ENCODE peak calls at places on chromosomes 11 and 22, in ten cellular contexts. W is H9; P is GM19239; E is NCI-H1694; U is RWPE1; Y is CD8-positive, alpha-beta T cell; D is stimulated activated naive B cell treated with anti-CD40 and anti-IgM and Interleukin-4, amounts not matched to agents 10 μg/mL and 1 μg/mL and 100 μg/mL, for 72 hours; F is RWPE2; B is pancreas; G is HEK293T. H is an unnamed sample.

GRCh38 chr22:43293661-43294392 is 49.3 kb downstream of the SCUBE1 start:
- DNase-seq in P (no peak), F (no peak), W (no peak), D (no peak), Y (no peak), G (no peak), B (no peak), E (peak), U (no peak), H (no peak)

GRCh38 chr22:46260038-46260437 is 3.1 kb downstream of the PKDREJ start:
- DNase-seq in E (no peak), P (no peak), Y (no peak), B (no peak), U (no peak), W (no peak), G (no peak), D (no peak), F (no peak), H (no peak)

GRCh38 chr11:5293028-5293427 is 8.7 kb downstream of the OR51B4 start:
- DNase-seq in F (no peak), B (no peak), P (no peak), G (no peak), E (no peak), U (no peak), W (no peak), Y (no peak), D (no peak), H (no peak)

GRCh38 chr22:37781434-37782059 is 26.2 kb upstream of the GCAT start:
- DNase-seq in Y (no peak), B (no peak), F (no peak), G (peak), W (peak), E (no peak), P (no peak), D (no peak), U (no peak), H (no peak)

GRCh38 chr11:6603287-6604080 is at the start of the genes ILK and RRP8:
- DNase-seq in P (peak), D (peak), E (peak), W (peak), U (peak), G (peak), Y (peak), B (peak), F (peak), H (peak)

GRCh38 chr11:72552399-72552910 is 118.1 kb upstream of the CLPB start:
- DNase-seq in D (no peak), G (no peak), Y (no peak), F (no peak), B (no peak), W (no peak), U (no peak), E (no peak), P (no peak), H (no peak)

GRCh38 chr22:47187558-47187957 is 425.1 kb downstream of the TBC1D22A start:
- DNase-seq in D (no peak), F (no peak), U (no peak), W (no peak), G (no peak), E (no peak), Y (no peak), B (peak), P (no peak), H (no peak)

GRCh38 chr11:35272391-35272821 is 133.4 kb downstream of the CD44 start:
- DNase-seq in B (no peak), F (no peak), D (peak), U (no peak), Y (peak), W (no peak), G (no peak), E (no peak), P (peak), H (peak)

GRCh38 chr22:44879301-44879680 is 126.9 kb downstream of the ARHGAP8 start:
- DNase-seq in U (no peak), Y (no peak), B (peak), P (no peak), F (no peak), G (no peak), W (peak), E (no peak), D (no peak), H (no peak)

GRCh38 chr11:95924414-95924760 is 480 bp upstream of the MTMR2 start:
- DNase-seq in W (no peak), P (no peak), F (no peak), B (no peak), D (no peak), U (no peak), G (no peak), E (no peak), Y (no peak), H (no peak)

GRCh38 chr11:112526699-112527410 is 266.2 kb upstream of the PLET1 start:
- DNase-seq in B (no peak), D (no peak), F (no peak), U (no peak), E (no peak), W (no peak), Y (no peak), P (no peak), G (no peak), H (no peak)

GRCh38 chr22:38569181-38569971 is 607 bp downstream of the DMC1 start:
- DNase-seq in G (peak), Y (no peak), P (no peak), U (peak), W (no peak), F (no peak), E (no peak), D (no peak), B (peak), H (no peak)

GRCh38 chr11:129846508-129847335 is 31.1 kb downstream of the TMEM45B start:
- DNase-seq in F (no peak), P (no peak), U (peak), B (no peak), W (no peak), G (no peak), Y (no peak), E (no peak), D (no peak), H (no peak)

GRCh38 chr22:33393432-33393831 is 335.3 kb upstream of the SYN3 start:
- DNase-seq in U (no peak), F (no peak), W (no peak), G (no peak), P (no peak), Y (no peak), E (no peak), B (no peak), D (no peak), H (no peak)

GRCh38 chr11:1121343-1122331 is 36.1 kb upstream of the MUC5AC start:
- DNase-seq in P (no peak), G (no peak), D (no peak), U (no peak), Y (no peak), F (no peak), B (peak), W (no peak), E (no peak), H (no peak)

GRCh38 chr11:1083621-1084551 is 9.2 kb downstream of the MUC2 start:
- DNase-seq in P (no peak), W (no peak), F (peak), Y (no peak), E (no peak), G (no peak), D (no peak), B (peak), U (no peak), H (no peak)

GRCh38 chr22:50018608-50019291 is 6.2 kb upstream of the IL17REL start:
- DNase-seq in P (no peak), U (no peak), E (no peak), G (no peak), D (no peak), W (no peak), B (no peak), F (no peak), Y (no peak), H (peak)

GRCh38 chr11:70142171-70142875 is 60.8 kb upstream of the FADD start:
- DNase-seq in U (peak), D (no peak), G (no peak), Y (no peak), F (no peak), E (no peak), W (no peak), B (no peak), P (no peak), H (no peak)

GRCh38 chr11:17601206-17602075 is 54.4 kb downstream of the OTOG start:
- DNase-seq in U (no peak), D (no peak), F (no peak), B (no peak), Y (no peak), G (no peak), W (no peak), P (no peak), E (no peak), H (no peak)

GRCh38 chr11:109405671-109406070 is 16.3 kb upstream of the C11orf87 start:
- DNase-seq in Y (no peak), U (no peak), G (no peak), D (no peak), E (no peak), B (no peak), P (no peak), F (no peak), W (no peak), H (no peak)

GRCh38 chr11:75406338-75406777 is 7.0 kb downstream of the RPS3 start:
- DNase-seq in U (no peak), B (no peak), D (no peak), Y (no peak), P (no peak), G (no peak), W (no peak), F (no peak), E (peak), H (no peak)

GRCh38 chr22:27809226-27809625 is 7.7 kb upstream of the MN1 start:
- DNase-seq in B (no peak), G (no peak), F (no peak), Y (no peak), E (no peak), P (no peak), W (peak), U (no peak), D (no peak), H (no peak)

GRCh38 chr11:130886704-130887103 is 29.6 kb downstream of the SNX19 start:
- DNase-seq in P (no peak), E (no peak), Y (no peak), W (no peak), D (no peak), F (no peak), G (no peak), U (no peak), B (no peak), H (no peak)

GRCh38 chr11:28086569-28086968 is 21.4 kb downstream of the KIF18A start:
- DNase-seq in G (no peak), E (no peak), D (no peak), F (no peak), B (no peak), W (no peak), U (peak), Y (no peak), P (no peak), H (no peak)

GRCh38 chr11:13277719-13278619 is at the start of gene BMAL1:
- DNase-seq in G (no peak), F (no peak), Y (peak), U (peak), P (peak), E (no peak), D (peak), B (peak), W (peak), H (peak)

GRCh38 chr22:42769574-42770447 is 49.1 kb upstream of the A4GALT start:
- DNase-seq in B (no peak), D (peak), W (no peak), E (no peak), Y (no peak), F (no peak), P (peak), G (no peak), U (no peak), H (no peak)

GRCh38 chr22:38505595-38506117 is 455 bp downstream of the DDX17 start:
- DNase-seq in B (peak), D (no peak), F (no peak), P (peak), E (no peak), W (no peak), Y (peak), U (peak), G (peak), H (peak)

GRCh38 chr11:81444306-81444705 is 1289.4 kb downstream of the FAM181B start:
- DNase-seq in U (no peak), B (no peak), F (no peak), G (no peak), E (no peak), D (no peak), P (no peak), W (no peak), Y (no peak), H (no peak)

GRCh38 chr22:44524806-44525205 is 26.8 kb upstream of the RTL6 start:
- DNase-seq in E (no peak), U (no peak), D (no peak), Y (no peak), F (no peak), G (no peak), P (no peak), B (no peak), W (peak), H (no peak)

GRCh38 chr22:30892286-30892685 is 76.3 kb downstream of the MORC2 start:
- DNase-seq in W (no peak), F (no peak), G (no peak), P (no peak), E (no peak), B (no peak), U (no peak), D (no peak), Y (no peak), H (no peak)

GRCh38 chr22:50524664-50525103 is 714 bp downstream of the SCO2 start:
- DNase-seq in G (no peak), F (no peak), U (no peak), B (no peak), E (no peak), Y (no peak), W (no peak), P (no peak), D (no peak), H (no peak)

GRCh38 chr11:114684636-114685035 is 6.3 kb downstream of the NXPE2 start:
- DNase-seq in U (no peak), D (no peak), W (no peak), P (no peak), E (no peak), G (no peak), F (no peak), B (no peak), Y (no peak), H (no peak)

GRCh38 chr11:64568041-64568571 is 22.9 kb upstream of the SLC22A12 start:
- DNase-seq in P (no peak), Y (no peak), W (peak), F (peak), G (no peak), D (no peak), U (no peak), B (no peak), E (no peak), H (no peak)

GRCh38 chr11:39255648-39256047 is 2203.8 kb downstream of the LRRC4C start:
- DNase-seq in B (no peak), W (no peak), Y (no peak), D (no peak), G (no peak), E (no peak), U (no peak), F (no peak), P (no peak), H (no peak)

GRCh38 chr11:61820174-61820573 is 3.4 kb upstream of the FADS1 start:
- DNase-seq in E (no peak), D (no peak), U (peak), F (no peak), W (no peak), Y (no peak), P (no peak), G (no peak), B (no peak), H (no peak)

GRCh38 chr11:5367461-5368074 is 16.0 kb upstream of the OR51M1 start:
- DNase-seq in U (no peak), G (no peak), F (no peak), W (no peak), Y (no peak), P (no peak), E (no peak), B (no peak), D (no peak), H (no peak)

GRCh38 chr11:68150029-68150428 is 28.8 kb upstream of the CHKA start:
- DNase-seq in U (peak), D (no peak), B (peak), E (no peak), P (no peak), G (no peak), W (no peak), F (no peak), Y (no peak), H (no peak)

GRCh38 chr11:122649133-122649532 is 6.4 kb upstream of the UBASH3B start:
- DNase-seq in G (no peak), B (no peak), F (no peak), D (no peak), U (no peak), W (no peak), E (no peak), Y (no peak), P (no peak), H (no peak)

GRCh38 chr11:35955636-35956035 is 11.8 kb downstream of the LDLRAD3 start:
- DNase-seq in B (no peak), P (no peak), W (no peak), G (no peak), F (no peak), U (no peak), Y (no peak), E (no peak), D (no peak), H (no peak)

H was measured in CD8-positive, alpha-beta memory T cell.